ENCODE peak calls at places on chromosomes 7 and 10, in seven cellular contexts. One of them, this sample, is unnamed.

GRCh38 chr10:66752714-66753113 is 173.1 kb upstream of the LRRTM3 start:
- DNase-seq in HCEC 1CT: no peak
- DNase-seq in midbrain: no peak
- DNase-seq in neural progenitor cell: no peak
- DNase-seq in cardiac fibroblast: peak
- DNase-seq in left ventricle myocardium inferior: no peak
- DNase-seq in ACHN: no peak
- DNase-seq in this sample: peak

GRCh38 chr7:139838276-139838675 is 9.2 kb downstream of the TBXAS1 start:
- DNase-seq in HCEC 1CT: no peak
- DNase-seq in cardiac fibroblast: no peak
- DNase-seq in ACHN: no peak
- DNase-seq in left ventricle myocardium inferior: no peak
- DNase-seq in neural progenitor cell: no peak
- DNase-seq in midbrain: no peak
- DNase-seq in this sample: no peak

GRCh38 chr7:91875851-91876250 is 4.7 kb downstream of the MTERF1 start:
- DNase-seq in neural progenitor cell: no peak
- DNase-seq in cardiac fibroblast: peak
- DNase-seq in HCEC 1CT: peak
- DNase-seq in left ventricle myocardium inferior: no peak
- DNase-seq in midbrain: no peak
- DNase-seq in ACHN: no peak
- DNase-seq in this sample: no peak

GRCh38 chr10:79244841-79245504 is 102.3 kb upstream of the PPIF start:
- DNase-seq in cardiac fibroblast: peak
- DNase-seq in ACHN: no peak
- DNase-seq in neural progenitor cell: no peak
- DNase-seq in left ventricle myocardium inferior: no peak
- DNase-seq in midbrain: no peak
- DNase-seq in HCEC 1CT: no peak
- DNase-seq in this sample: no peak

GRCh38 chr10:5195727-5196374 is 786 bp upstream of the AKR1C4 start:
- DNase-seq in left ventricle myocardium inferior: no peak
- DNase-seq in HCEC 1CT: no peak
- DNase-seq in ACHN: no peak
- DNase-seq in neural progenitor cell: no peak
- DNase-seq in midbrain: no peak
- DNase-seq in cardiac fibroblast: no peak
- DNase-seq in this sample: no peak

GRCh38 chr7:110759069-110759468 is 331.9 kb upstream of the LRRN3 start:
- DNase-seq in ACHN: no peak
- DNase-seq in neural progenitor cell: no peak
- DNase-seq in HCEC 1CT: no peak
- DNase-seq in left ventricle myocardium inferior: no peak
- DNase-seq in cardiac fibroblast: no peak
- DNase-seq in midbrain: no peak
- DNase-seq in this sample: no peak

GRCh38 chr7:52897708-52898107 is 137.7 kb upstream of the POM121L12 start:
- DNase-seq in cardiac fibroblast: no peak
- DNase-seq in midbrain: no peak
- DNase-seq in ACHN: no peak
- DNase-seq in neural progenitor cell: no peak
- DNase-seq in left ventricle myocardium inferior: no peak
- DNase-seq in HCEC 1CT: no peak
- DNase-seq in this sample: no peak

GRCh38 chr7:38699481-38699880 is 68.3 kb upstream of the AMPH start:
- DNase-seq in midbrain: no peak
- DNase-seq in neural progenitor cell: no peak
- DNase-seq in HCEC 1CT: peak
- DNase-seq in cardiac fibroblast: peak
- DNase-seq in ACHN: no peak
- DNase-seq in left ventricle myocardium inferior: no peak
- DNase-seq in this sample: no peak